ENCODE peak calls at places on chromosomes 16 and 17, in six cellular contexts. One of them, this sample, is unnamed.

GRCh38 chr16:88807142-88807625 is 3.6 kb downstream of the CDT1 start:
- DNase-seq in activated CD8-positive, alpha-beta T cell treated with anti-CD3 and anti-CD28 coated beads for 36 hours: no peak
- DNase-seq in hypothalamus: no peak
- DNase-seq in AG20443: no peak
- DNase-seq in stimulated activated CD4-positive, alpha-beta T cell treated with anti-CD3 and anti-CD28 coated beads, Interleukin-4, amount 100 ng/mL, for 4 hours: no peak
- DNase-seq in HCT116: no peak
- DNase-seq in this sample: no peak

GRCh38 chr16:56539667-56540066 is 19.8 kb upstream of the BBS2 start:
- DNase-seq in activated CD8-positive, alpha-beta T cell treated with anti-CD3 and anti-CD28 coated beads for 36 hours: no peak
- DNase-seq in hypothalamus: no peak
- DNase-seq in AG20443: no peak
- DNase-seq in stimulated activated CD4-positive, alpha-beta T cell treated with anti-CD3 and anti-CD28 coated beads, Interleukin-4, amount 100 ng/mL, for 4 hours: no peak
- DNase-seq in HCT116: no peak
- DNase-seq in this sample: no peak

GRCh38 chr16:10156111-10156510 is 26.1 kb downstream of the GRIN2A start:
- DNase-seq in activated CD8-positive, alpha-beta T cell treated with anti-CD3 and anti-CD28 coated beads for 36 hours: no peak
- DNase-seq in hypothalamus: no peak
- DNase-seq in AG20443: peak; percentile 18
- DNase-seq in stimulated activated CD4-positive, alpha-beta T cell treated with anti-CD3 and anti-CD28 coated beads, Interleukin-4, amount 100 ng/mL, for 4 hours: no peak
- DNase-seq in HCT116: no peak
- DNase-seq in this sample: no peak

GRCh38 chr17:47106130-47106529 is 83.0 kb downstream of the CDC27 start:
- DNase-seq in activated CD8-positive, alpha-beta T cell treated with anti-CD3 and anti-CD28 coated beads for 36 hours: no peak
- DNase-seq in hypothalamus: no peak
- DNase-seq in AG20443: no peak
- DNase-seq in stimulated activated CD4-positive, alpha-beta T cell treated with anti-CD3 and anti-CD28 coated beads, Interleukin-4, amount 100 ng/mL, for 4 hours: no peak
- DNase-seq in HCT116: no peak
- DNase-seq in this sample: no peak

GRCh38 chr16:2467301-2468141 is 3.6 kb upstream of the NTN3 start:
- DNase-seq in activated CD8-positive, alpha-beta T cell treated with anti-CD3 and anti-CD28 coated beads for 36 hours: peak; percentile 62
- DNase-seq in hypothalamus: peak; percentile 62
- DNase-seq in AG20443: peak; percentile 93
- DNase-seq in stimulated activated CD4-positive, alpha-beta T cell treated with anti-CD3 and anti-CD28 coated beads, Interleukin-4, amount 100 ng/mL, for 4 hours: no peak
- DNase-seq in HCT116: peak; percentile 41
- DNase-seq in this sample: no peak

GRCh38 chr17:4573682-4574081 is 10.6 kb upstream of the SMTNL2 start:
- DNase-seq in activated CD8-positive, alpha-beta T cell treated with anti-CD3 and anti-CD28 coated beads for 36 hours: peak; percentile 88
- DNase-seq in hypothalamus: no peak
- DNase-seq in AG20443: no peak
- DNase-seq in stimulated activated CD4-positive, alpha-beta T cell treated with anti-CD3 and anti-CD28 coated beads, Interleukin-4, amount 100 ng/mL, for 4 hours: peak; percentile 58
- DNase-seq in HCT116: no peak
- DNase-seq in this sample: no peak

GRCh38 chr16:49846800-49847199 is 9.1 kb downstream of the ZNF423 start:
- DNase-seq in activated CD8-positive, alpha-beta T cell treated with anti-CD3 and anti-CD28 coated beads for 36 hours: no peak
- DNase-seq in hypothalamus: no peak
- DNase-seq in AG20443: no peak
- DNase-seq in stimulated activated CD4-positive, alpha-beta T cell treated with anti-CD3 and anti-CD28 coated beads, Interleukin-4, amount 100 ng/mL, for 4 hours: no peak
- DNase-seq in HCT116: no peak
- DNase-seq in this sample: no peak

GRCh38 chr16:46711106-46711769 is 21.8 kb downstream of the ORC6 start:
- DNase-seq in activated CD8-positive, alpha-beta T cell treated with anti-CD3 and anti-CD28 coated beads for 36 hours: no peak
- DNase-seq in hypothalamus: no peak
- DNase-seq in AG20443: no peak
- DNase-seq in stimulated activated CD4-positive, alpha-beta T cell treated with anti-CD3 and anti-CD28 coated beads, Interleukin-4, amount 100 ng/mL, for 4 hours: no peak
- DNase-seq in HCT116: no peak
- DNase-seq in this sample: no peak

GRCh38 chr16:23222929-23223328 is 40.4 kb downstream of the SCNN1G start:
- DNase-seq in activated CD8-positive, alpha-beta T cell treated with anti-CD3 and anti-CD28 coated beads for 36 hours: no peak
- DNase-seq in hypothalamus: no peak
- DNase-seq in AG20443: no peak
- DNase-seq in stimulated activated CD4-positive, alpha-beta T cell treated with anti-CD3 and anti-CD28 coated beads, Interleukin-4, amount 100 ng/mL, for 4 hours: no peak
- DNase-seq in HCT116: no peak
- DNase-seq in this sample: no peak

GRCh38 chr17:50954641-50955121 is 88.5 kb upstream of the TOB1 start:
- DNase-seq in activated CD8-positive, alpha-beta T cell treated with anti-CD3 and anti-CD28 coated beads for 36 hours: no peak
- DNase-seq in hypothalamus: no peak
- DNase-seq in AG20443: no peak
- DNase-seq in stimulated activated CD4-positive, alpha-beta T cell treated with anti-CD3 and anti-CD28 coated beads, Interleukin-4, amount 100 ng/mL, for 4 hours: no peak
- DNase-seq in HCT116: no peak
- DNase-seq in this sample: no peak

GRCh38 chr17:80092959-80093358 is 8.4 kb upstream of the GAA start:
- DNase-seq in activated CD8-positive, alpha-beta T cell treated with anti-CD3 and anti-CD28 coated beads for 36 hours: no peak
- DNase-seq in hypothalamus: no peak
- DNase-seq in AG20443: no peak
- DNase-seq in stimulated activated CD4-positive, alpha-beta T cell treated with anti-CD3 and anti-CD28 coated beads, Interleukin-4, amount 100 ng/mL, for 4 hours: no peak
- DNase-seq in HCT116: no peak
- DNase-seq in this sample: no peak

GRCh38 chr16:13697013-13697412 is 222.9 kb upstream of the ERCC4 start:
- DNase-seq in activated CD8-positive, alpha-beta T cell treated with anti-CD3 and anti-CD28 coated beads for 36 hours: no peak
- DNase-seq in hypothalamus: no peak
- DNase-seq in AG20443: no peak
- DNase-seq in stimulated activated CD4-positive, alpha-beta T cell treated with anti-CD3 and anti-CD28 coated beads, Interleukin-4, amount 100 ng/mL, for 4 hours: no peak
- DNase-seq in HCT116: no peak
- DNase-seq in this sample: no peak

GRCh38 chr17:75105269-75106080 is 4.3 kb upstream of the ARMC7 start:
- DNase-seq in activated CD8-positive, alpha-beta T cell treated with anti-CD3 and anti-CD28 coated beads for 36 hours: peak; percentile 52
- DNase-seq in hypothalamus: no peak
- DNase-seq in AG20443: peak; percentile 68
- DNase-seq in stimulated activated CD4-positive, alpha-beta T cell treated with anti-CD3 and anti-CD28 coated beads, Interleukin-4, amount 100 ng/mL, for 4 hours: no peak
- DNase-seq in HCT116: no peak
- DNase-seq in this sample: no peak

GRCh38 chr16:87635541-87636049 is 33.3 kb downstream of the JPH3 start:
- DNase-seq in activated CD8-positive, alpha-beta T cell treated with anti-CD3 and anti-CD28 coated beads for 36 hours: peak; percentile 89
- DNase-seq in hypothalamus: peak; percentile 59
- DNase-seq in AG20443: peak; percentile 77
- DNase-seq in stimulated activated CD4-positive, alpha-beta T cell treated with anti-CD3 and anti-CD28 coated beads, Interleukin-4, amount 100 ng/mL, for 4 hours: peak; percentile 73
- DNase-seq in HCT116: peak; percentile 59
- DNase-seq in this sample: no peak

This sample was measured in iPS DF 19.7.